ENCODE peak calls at places on chromosomes 3 and 15, in six cellular contexts. One of them, this sample, is unnamed.

GRCh38 chr3:63937661-63938651 is 25.8 kb upstream of the SCAANT1 start:
- DNase-seq in HL-60: peak
- DNase-seq in tibial nerve: no peak
- DNase-seq in osteoblast: no peak
- DNase-seq in fibroblast of pulmonary artery: no peak
- DNase-seq in fibroblast of villous mesenchyme: peak
- DNase-seq in this sample: no peak

GRCh38 chr15:49045691-49046112 is 544 bp downstream of the SECISBP2L start:
- DNase-seq in fibroblast of villous mesenchyme: peak
- DNase-seq in tibial nerve: peak
- DNase-seq in fibroblast of pulmonary artery: peak
- DNase-seq in HL-60: no peak
- DNase-seq in osteoblast: peak
- DNase-seq in this sample: peak

GRCh38 chr3:22887664-22888291 is 315.3 kb upstream of the UBE2E2 start:
- DNase-seq in HL-60: no peak
- DNase-seq in fibroblast of villous mesenchyme: peak
- DNase-seq in osteoblast: no peak
- DNase-seq in fibroblast of pulmonary artery: peak
- DNase-seq in tibial nerve: no peak
- DNase-seq in this sample: no peak

GRCh38 chr15:35963316-35963715 is 417.4 kb upstream of the DPH6 start:
- DNase-seq in fibroblast of pulmonary artery: no peak
- DNase-seq in fibroblast of villous mesenchyme: no peak
- DNase-seq in osteoblast: no peak
- DNase-seq in HL-60: no peak
- DNase-seq in tibial nerve: no peak
- DNase-seq in this sample: no peak

GRCh38 chr3:189950258-189950657 is 170.4 kb downstream of the P3H2 start:
- DNase-seq in osteoblast: no peak
- DNase-seq in tibial nerve: no peak
- DNase-seq in fibroblast of villous mesenchyme: no peak
- DNase-seq in HL-60: no peak
- DNase-seq in fibroblast of pulmonary artery: no peak
- DNase-seq in this sample: no peak

GRCh38 chr3:63864008-63864871 is 573 bp downstream of the ATXN7 start:
- DNase-seq in fibroblast of villous mesenchyme: no peak
- DNase-seq in fibroblast of pulmonary artery: no peak
- DNase-seq in tibial nerve: peak
- DNase-seq in osteoblast: peak
- DNase-seq in HL-60: peak
- DNase-seq in this sample: no peak

GRCh38 chr15:96064351-96064756 is 266.1 kb upstream of the NR2F2 start:
- DNase-seq in osteoblast: no peak
- DNase-seq in fibroblast of pulmonary artery: peak
- DNase-seq in tibial nerve: no peak
- DNase-seq in fibroblast of villous mesenchyme: peak
- DNase-seq in HL-60: no peak
- DNase-seq in this sample: no peak

GRCh38 chr3:121730940-121731687 is 18.4 kb downstream of the GOLGB1 start:
- DNase-seq in tibial nerve: no peak
- DNase-seq in fibroblast of pulmonary artery: no peak
- DNase-seq in HL-60: no peak
- DNase-seq in osteoblast: no peak
- DNase-seq in fibroblast of villous mesenchyme: no peak
- DNase-seq in this sample: no peak

GRCh38 chr3:42019144-42019952 is 57.4 kb upstream of the ULK4 start:
- DNase-seq in fibroblast of pulmonary artery: no peak
- DNase-seq in tibial nerve: no peak
- DNase-seq in osteoblast: no peak
- DNase-seq in fibroblast of villous mesenchyme: no peak
- DNase-seq in HL-60: no peak
- DNase-seq in this sample: no peak

GRCh38 chr3:128846501-128846900 is 32.9 kb upstream of the ACAD9 start:
- DNase-seq in HL-60: peak
- DNase-seq in fibroblast of villous mesenchyme: no peak
- DNase-seq in tibial nerve: no peak
- DNase-seq in fibroblast of pulmonary artery: no peak
- DNase-seq in osteoblast: no peak
- DNase-seq in this sample: no peak

GRCh38 chr3:48634661-48635221 is 520 bp downstream of the SLC26A6 start:
- DNase-seq in HL-60: peak
- DNase-seq in fibroblast of villous mesenchyme: peak
- DNase-seq in fibroblast of pulmonary artery: peak
- DNase-seq in osteoblast: peak
- DNase-seq in tibial nerve: peak
- DNase-seq in this sample: no peak

GRCh38 chr3:140103166-140103565 is 168.2 kb downstream of the CLSTN2 start:
- DNase-seq in tibial nerve: no peak
- DNase-seq in HL-60: no peak
- DNase-seq in fibroblast of villous mesenchyme: no peak
- DNase-seq in osteoblast: no peak
- DNase-seq in fibroblast of pulmonary artery: no peak
- DNase-seq in this sample: no peak

GRCh38 chr15:78130466-78131294 is 565 bp downstream of the CIB2 start:
- DNase-seq in tibial nerve: no peak
- DNase-seq in fibroblast of pulmonary artery: no peak
- DNase-seq in osteoblast: no peak
- DNase-seq in fibroblast of villous mesenchyme: no peak
- DNase-seq in HL-60: no peak
- DNase-seq in this sample: no peak

GRCh38 chr3:70120360-70120966 is 120.9 kb downstream of the SAMMSON start:
- DNase-seq in tibial nerve: peak
- DNase-seq in HL-60: peak
- DNase-seq in fibroblast of villous mesenchyme: peak
- DNase-seq in fibroblast of pulmonary artery: peak
- DNase-seq in osteoblast: peak
- DNase-seq in this sample: peak

GRCh38 chr3:154137036-154137435 is 15.8 kb downstream of the ARHGEF26 start:
- DNase-seq in fibroblast of pulmonary artery: no peak
- DNase-seq in osteoblast: no peak
- DNase-seq in tibial nerve: no peak
- DNase-seq in fibroblast of villous mesenchyme: no peak
- DNase-seq in HL-60: no peak
- DNase-seq in this sample: no peak

GRCh38 chr15:45794304-45794703 is 159.5 kb downstream of the SQOR start:
- DNase-seq in fibroblast of pulmonary artery: no peak
- DNase-seq in osteoblast: no peak
- DNase-seq in fibroblast of villous mesenchyme: no peak
- DNase-seq in tibial nerve: no peak
- DNase-seq in HL-60: no peak
- DNase-seq in this sample: no peak

GRCh38 chr15:71226536-71227455 is 111.5 kb downstream of the THSD4 start:
- DNase-seq in osteoblast: no peak
- DNase-seq in HL-60: no peak
- DNase-seq in fibroblast of villous mesenchyme: no peak
- DNase-seq in fibroblast of pulmonary artery: no peak
- DNase-seq in tibial nerve: no peak
- DNase-seq in this sample: no peak

GRCh38 chr3:141273700-141274410 is 42.2 kb downstream of the PXYLP1 start:
- DNase-seq in fibroblast of pulmonary artery: no peak
- DNase-seq in HL-60: no peak
- DNase-seq in fibroblast of villous mesenchyme: no peak
- DNase-seq in osteoblast: no peak
- DNase-seq in tibial nerve: no peak
- DNase-seq in this sample: no peak

GRCh38 chr3:39529551-39529950 is 62.1 kb downstream of the MOBP start:
- DNase-seq in fibroblast of villous mesenchyme: peak
- DNase-seq in HL-60: no peak
- DNase-seq in tibial nerve: no peak
- DNase-seq in osteoblast: no peak
- DNase-seq in fibroblast of pulmonary artery: no peak
- DNase-seq in this sample: no peak

GRCh38 chr3:13016726-13017255 is 56.4 kb downstream of the IQSEC1 start:
- DNase-seq in fibroblast of villous mesenchyme: no peak
- DNase-seq in osteoblast: no peak
- DNase-seq in tibial nerve: no peak
- DNase-seq in HL-60: no peak
- DNase-seq in fibroblast of pulmonary artery: no peak
- DNase-seq in this sample: no peak
- H3K4me3 ChIP-seq in fibroblast of villous mesenchyme: no peak
- H3K4me3 ChIP-seq in osteoblast: peak
- H3K4me3 ChIP-seq in tibial nerve: no peak
- H3K4me3 ChIP-seq in HL-60: no peak
- H3K4me3 ChIP-seq in fibroblast of pulmonary artery: no peak
- H3K4me3 ChIP-seq in this sample: no peak

GRCh38 chr15:91522609-91523332 is 330.7 kb upstream of the SLCO3A1 start:
- DNase-seq in HL-60: no peak
- DNase-seq in osteoblast: peak
- DNase-seq in fibroblast of villous mesenchyme: peak
- DNase-seq in fibroblast of pulmonary artery: peak
- DNase-seq in tibial nerve: no peak
- DNase-seq in this sample: peak
- TF ChIP-seq CTCF in HL-60: no peak
- TF ChIP-seq CTCF in osteoblast: peak
- TF ChIP-seq CTCF in fibroblast of villous mesenchyme: peak
- TF ChIP-seq CTCF in fibroblast of pulmonary artery: peak
- TF ChIP-seq CTCF in tibial nerve: no peak
- TF ChIP-seq CTCF in this sample: peak

DNA sequence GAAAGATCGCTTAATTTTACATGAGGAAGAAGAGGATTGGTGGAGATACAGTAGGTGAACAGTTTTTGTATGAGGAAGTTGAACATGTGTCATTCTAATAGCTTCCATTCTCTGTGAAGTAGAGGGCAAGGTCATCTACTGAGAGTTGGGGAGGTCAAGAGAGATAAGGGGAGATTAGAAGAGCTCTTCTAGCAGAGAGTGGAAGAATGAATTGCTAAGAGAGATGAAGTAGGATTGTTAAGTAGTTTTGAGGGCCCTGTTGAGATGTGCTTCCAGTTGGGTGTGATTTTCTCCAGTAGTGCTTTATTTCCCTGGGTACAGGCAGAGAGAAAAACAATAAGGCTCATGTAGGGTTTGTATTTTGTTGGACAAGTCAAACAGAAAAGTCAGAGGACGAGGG is 5.2 kb downstream of the OPA1 start:
- DNase-seq in osteoblast: no peak
- DNase-seq in fibroblast of pulmonary artery: no peak
- DNase-seq in fibroblast of villous mesenchyme: no peak
- DNase-seq in tibial nerve: no peak
- DNase-seq in HL-60: no peak
- DNase-seq in this sample: no peak
- H3K4me3 ChIP-seq in osteoblast: no peak
- H3K4me3 ChIP-seq in fibroblast of pulmonary artery: no peak
- H3K4me3 ChIP-seq in fibroblast of villous mesenchyme: no peak
- H3K4me3 ChIP-seq in tibial nerve: no peak
- H3K4me3 ChIP-seq in HL-60: no peak
- H3K4me3 ChIP-seq in this sample: no peak

GRCh38 chr15:39931615-39932014 is 2.3 kb upstream of the EIF2AK4 start:
- DNase-seq in tibial nerve: no peak
- DNase-seq in fibroblast of pulmonary artery: peak
- DNase-seq in HL-60: no peak
- DNase-seq in fibroblast of villous mesenchyme: no peak
- DNase-seq in osteoblast: no peak
- DNase-seq in this sample: no peak
- TF ChIP-seq CTCF in tibial nerve: no peak
- TF ChIP-seq CTCF in fibroblast of pulmonary artery: peak
- TF ChIP-seq CTCF in HL-60: peak
- TF ChIP-seq CTCF in fibroblast of villous mesenchyme: peak
- TF ChIP-seq CTCF in osteoblast: peak
- TF ChIP-seq CTCF in this sample: no peak

GRCh38 chr3:71125729-71126128 is 457.8 kb downstream of the FOXP1 start:
- DNase-seq in HL-60: no peak
- DNase-seq in osteoblast: no peak
- DNase-seq in fibroblast of pulmonary artery: no peak
- DNase-seq in fibroblast of villous mesenchyme: no peak
- DNase-seq in tibial nerve: no peak
- DNase-seq in this sample: no peak

GRCh38 chr3:71122641-71123040 is 460.9 kb downstream of the FOXP1 start:
- DNase-seq in fibroblast of villous mesenchyme: no peak
- DNase-seq in fibroblast of pulmonary artery: no peak
- DNase-seq in osteoblast: no peak
- DNase-seq in HL-60: no peak
- DNase-seq in tibial nerve: no peak
- DNase-seq in this sample: no peak

GRCh38 chr3:71127052-71127451 is 456.5 kb downstream of the FOXP1 start:
- DNase-seq in fibroblast of villous mesenchyme: no peak
- DNase-seq in HL-60: no peak
- DNase-seq in osteoblast: no peak
- DNase-seq in fibroblast of pulmonary artery: no peak
- DNase-seq in tibial nerve: no peak
- DNase-seq in this sample: no peak

GRCh38 chr3:71121429-71122167 is 461.9 kb downstream of the FOXP1 start:
- DNase-seq in osteoblast: peak
- DNase-seq in HL-60: no peak
- DNase-seq in tibial nerve: no peak
- DNase-seq in fibroblast of villous mesenchyme: no peak
- DNase-seq in fibroblast of pulmonary artery: no peak
- DNase-seq in this sample: no peak

DNA sequence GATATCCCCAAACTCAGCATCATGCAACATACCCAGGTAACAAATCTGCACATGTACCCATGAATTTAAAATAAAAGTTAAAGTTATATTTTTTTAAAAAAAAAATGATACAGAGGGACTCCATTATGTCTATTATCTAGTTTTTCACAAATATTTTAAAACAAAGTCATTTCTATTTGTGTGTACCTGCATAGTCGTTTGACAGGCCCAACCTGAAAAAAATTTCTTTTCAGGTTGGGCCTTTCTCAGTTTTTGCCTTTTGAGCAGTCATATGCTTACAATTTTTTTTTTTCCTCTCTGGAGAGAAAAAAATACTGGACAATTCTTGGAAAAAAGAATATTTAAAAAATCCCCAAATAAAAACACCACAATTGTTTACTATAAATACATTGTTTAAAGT is 459.5 kb downstream of the FOXP1 start:
- DNase-seq in osteoblast: no peak
- DNase-seq in fibroblast of pulmonary artery: no peak
- DNase-seq in tibial nerve: no peak
- DNase-seq in fibroblast of villous mesenchyme: no peak
- DNase-seq in HL-60: no peak
- DNase-seq in this sample: no peak
- H3K4me3 ChIP-seq in osteoblast: no peak
- H3K4me3 ChIP-seq in fibroblast of pulmonary artery: no peak
- H3K4me3 ChIP-seq in tibial nerve: no peak
- H3K4me3 ChIP-seq in fibroblast of villous mesenchyme: no peak
- H3K4me3 ChIP-seq in HL-60: no peak
- H3K4me3 ChIP-seq in this sample: no peak

DNA sequence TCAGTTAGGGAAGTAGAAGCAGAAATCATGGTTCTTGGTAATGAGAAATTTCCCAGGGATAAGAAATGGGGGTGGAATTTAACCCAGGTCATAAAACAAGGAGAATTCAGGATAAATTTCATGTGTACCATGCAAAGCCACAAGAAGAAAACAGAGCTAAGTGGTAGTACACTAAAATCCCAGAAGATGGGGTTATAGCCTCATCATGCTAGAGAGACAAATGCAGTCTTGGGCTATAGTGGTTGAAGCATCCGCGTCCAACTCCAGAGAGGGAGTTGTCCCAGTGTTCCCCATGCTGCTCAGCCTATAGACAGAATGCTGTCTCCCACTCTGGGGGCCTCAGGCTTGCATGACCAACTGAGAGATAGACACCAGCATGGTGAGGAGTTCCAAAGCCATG is 36.2 kb upstream of the CLRN1 start:
- DNase-seq in fibroblast of pulmonary artery: peak
- DNase-seq in fibroblast of villous mesenchyme: peak
- DNase-seq in HL-60: no peak
- DNase-seq in tibial nerve: no peak
- DNase-seq in osteoblast: peak
- DNase-seq in this sample: peak
- TF ChIP-seq CTCF in fibroblast of pulmonary artery: peak
- TF ChIP-seq CTCF in fibroblast of villous mesenchyme: peak
- TF ChIP-seq CTCF in HL-60: no peak
- TF ChIP-seq CTCF in tibial nerve: no peak
- TF ChIP-seq CTCF in osteoblast: peak
- TF ChIP-seq CTCF in this sample: peak

This sample was measured in astrocyte of the cerebellum.